ENCODE peak calls at places on chromosomes 2 and 18, in five cellular contexts. M, A, F, H and U are unnamed samples.

GRCh38 chr2:203808041-203808750 is 59.4 kb upstream of the CTLA4 start:
- DNase-seq in M (peak; percentile 95), A (no peak), F (no peak), H (no peak), U (no peak)

GRCh38 chr18:77106331-77106730 is 26.3 kb downstream of the MBP start:
- DNase-seq in M (no peak), A (no peak), F (no peak), H (no peak), U (no peak)

GRCh38 chr2:201263774-201264173 is 3.4 kb downstream of the CASP8 start:
- DNase-seq in M (no peak), A (no peak), F (no peak), H (no peak), U (no peak)

GRCh38 chr18:75210274-75211001 is at the start of gene TSHZ1:
- DNase-seq in M (peak; percentile 88), A (peak; percentile 47), F (peak; percentile 90), H (no peak), U (peak; percentile 43)

GRCh38 chr2:158501301-158501700 is 44.5 kb downstream of the PKP4 start:
- DNase-seq in M (no peak), A (no peak), F (peak; percentile 32), H (peak; percentile 69), U (no peak)

GRCh38 chr2:160332318-160332717 is 132.2 kb upstream of the ITGB6 start:
- DNase-seq in M (peak; percentile 65), A (peak; percentile 46), F (peak; percentile 35), H (no peak), U (no peak)

GRCh38 chr18:2894131-2894840 is 47.5 kb downstream of the EMILIN2 start:
- DNase-seq in M (no peak), A (no peak), F (no peak), H (peak; percentile 73), U (no peak)

GRCh38 chr18:74476154-74476553 is 19.0 kb upstream of the DIPK1C start:
- DNase-seq in M (peak; percentile 8), A (peak; percentile 73), F (no peak), H (no peak), U (no peak)

GRCh38 chr2:96113367-96113677 is 3.0 kb downstream of the ADRA2B start:
- DNase-seq in M (no peak), A (no peak), F (no peak), H (peak; percentile 59), U (no peak)

DNA sequence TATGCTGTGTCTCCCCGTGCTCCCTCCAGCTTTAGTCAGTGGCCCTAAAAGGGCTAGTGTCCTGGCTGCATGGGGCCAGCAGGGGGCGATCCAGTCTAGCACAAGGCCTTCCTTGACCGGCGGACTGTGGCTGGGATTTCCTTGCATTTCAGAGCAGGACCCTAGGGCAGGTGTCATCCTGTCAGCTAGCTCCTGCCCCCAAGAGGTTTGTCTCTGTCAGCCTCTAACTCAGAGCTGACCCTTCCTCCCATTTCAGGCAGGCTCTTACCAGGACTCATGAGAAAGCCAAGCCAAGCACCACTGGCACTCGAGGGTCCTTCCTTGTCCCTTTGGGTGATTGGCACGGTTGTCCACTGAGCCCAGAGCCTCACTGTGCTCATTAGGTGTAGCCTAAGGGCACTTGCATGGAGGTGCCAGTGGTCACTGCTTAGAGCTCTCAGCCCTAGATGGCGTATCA is 140.3 kb downstream of the RPIA start:
- DNase-seq in M (peak; percentile 16), A (peak; percentile 77), F (peak; percentile 56), H (peak; percentile 76), U (peak; percentile 77)
- TF ChIP-seq CTCF in M (peak; percentile 50), A (peak; percentile 80), F (peak; percentile 54), H (peak; percentile 72), U (peak; percentile 75)

GRCh38 chr2:196449083-196449482 is 190.4 kb upstream of the CCDC150 start:
- DNase-seq in M (no peak), A (no peak), F (no peak), H (no peak), U (no peak)

GRCh38 chr2:196448680-196449079 is 190.8 kb upstream of the CCDC150 start:
- DNase-seq in M (no peak), A (no peak), F (no peak), H (no peak), U (no peak)

GRCh38 chr2:196452758-196453157 is 186.8 kb upstream of the CCDC150 start:
- DNase-seq in M (no peak), A (no peak), F (no peak), H (no peak), U (no peak)

GRCh38 chr2:196454492-196454891 is 185.0 kb upstream of the CCDC150 start:
- DNase-seq in M (no peak), A (no peak), F (no peak), H (no peak), U (no peak)

DNA sequence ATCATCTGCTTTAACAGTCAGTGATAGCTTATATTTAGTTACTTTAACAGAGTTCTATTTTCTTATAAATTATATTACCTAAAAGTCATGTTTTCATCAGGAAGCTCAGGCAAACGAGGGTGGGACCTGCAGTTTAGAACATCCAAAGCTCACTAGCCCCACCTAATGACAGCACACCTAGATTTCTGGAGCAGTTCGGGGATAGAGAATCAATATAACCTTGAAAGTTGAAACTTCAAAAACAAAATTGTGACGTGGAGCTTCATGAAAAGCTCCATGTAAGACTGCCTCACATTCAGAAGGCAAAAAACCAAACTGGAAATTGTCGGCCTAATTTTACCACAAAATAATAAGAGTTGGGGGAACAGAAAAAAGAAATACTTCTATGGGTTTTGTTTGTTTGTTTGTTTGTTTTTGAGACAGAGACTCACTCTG is 185.9 kb upstream of the CCDC150 start:
- DNase-seq in M (peak; percentile 63), A (peak; percentile 58), F (peak; percentile 31), H (no peak), U (peak; percentile 66)
- TF ChIP-seq CTCF in M (peak; percentile 69), A (peak; percentile 36), F (peak; percentile 36), H (peak; percentile 58), U (peak; percentile 75)

GRCh38 chr2:128258218-128258617 is 60.5 kb downstream of the HS6ST1 start:
- DNase-seq in M (no peak), A (no peak), F (no peak), H (no peak), U (no peak)

GRCh38 chr2:128261245-128262128 is 57.2 kb downstream of the HS6ST1 start:
- DNase-seq in M (no peak), A (no peak), F (no peak), H (no peak), U (no peak)

GRCh38 chr2:128259585-128259984 is 59.1 kb downstream of the HS6ST1 start:
- DNase-seq in M (no peak), A (no peak), F (no peak), H (no peak), U (no peak)

GRCh38 chr2:128262315-128263253 is 56.1 kb downstream of the HS6ST1 start:
- DNase-seq in M (no peak), A (no peak), F (no peak), H (no peak), U (no peak)

DNA sequence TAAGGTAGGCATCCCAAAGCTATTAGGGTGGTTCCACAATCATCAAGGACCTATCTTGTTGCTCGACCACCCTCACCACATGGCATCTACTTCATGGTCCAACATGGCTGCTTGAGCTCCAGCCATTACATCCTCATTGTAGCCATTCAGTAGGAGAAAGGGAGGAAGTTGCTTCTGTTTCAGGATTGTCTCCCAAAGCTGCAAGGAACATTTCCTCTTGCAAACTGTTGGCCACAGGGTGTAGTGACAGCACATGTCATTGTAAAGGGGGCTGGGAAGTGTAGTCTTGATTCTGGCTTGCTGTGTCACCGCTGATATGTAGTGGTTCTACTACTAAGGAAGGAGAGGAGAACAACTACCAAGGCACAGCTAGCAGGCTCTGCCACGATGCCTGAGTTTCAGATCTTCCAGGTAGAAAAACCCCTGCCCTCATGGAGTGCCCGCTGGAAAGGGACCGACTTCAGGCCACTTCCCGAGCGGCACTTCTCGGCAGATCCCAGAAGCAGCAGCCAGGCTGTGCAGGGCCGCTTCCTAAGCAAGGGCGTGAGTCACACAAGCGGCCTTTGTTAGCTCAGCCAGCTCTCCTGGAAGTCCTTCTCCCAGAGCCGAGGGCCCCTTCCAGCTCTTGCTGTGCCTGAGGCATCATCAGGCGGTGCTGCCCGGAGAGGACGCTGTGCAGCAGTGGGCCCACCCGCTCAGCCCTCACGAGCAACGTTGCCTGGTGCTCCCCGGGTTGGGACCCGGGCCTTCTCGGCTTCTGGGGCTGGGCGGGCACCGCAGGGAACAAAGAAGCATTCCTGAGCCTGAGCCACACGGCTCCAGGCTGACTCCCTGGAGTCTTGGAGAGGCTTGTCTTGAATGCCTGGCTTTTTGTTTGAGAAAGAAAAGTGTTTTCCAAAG is 58.2 kb downstream of the HS6ST1 start:
- DNase-seq in M (peak; percentile 81), A (peak; percentile 26), F (peak; percentile 38), H (no peak), U (peak; percentile 60)
- TF ChIP-seq CTCF in M (no peak), A (no peak), F (no peak), H (no peak), U (no peak)

DNA sequence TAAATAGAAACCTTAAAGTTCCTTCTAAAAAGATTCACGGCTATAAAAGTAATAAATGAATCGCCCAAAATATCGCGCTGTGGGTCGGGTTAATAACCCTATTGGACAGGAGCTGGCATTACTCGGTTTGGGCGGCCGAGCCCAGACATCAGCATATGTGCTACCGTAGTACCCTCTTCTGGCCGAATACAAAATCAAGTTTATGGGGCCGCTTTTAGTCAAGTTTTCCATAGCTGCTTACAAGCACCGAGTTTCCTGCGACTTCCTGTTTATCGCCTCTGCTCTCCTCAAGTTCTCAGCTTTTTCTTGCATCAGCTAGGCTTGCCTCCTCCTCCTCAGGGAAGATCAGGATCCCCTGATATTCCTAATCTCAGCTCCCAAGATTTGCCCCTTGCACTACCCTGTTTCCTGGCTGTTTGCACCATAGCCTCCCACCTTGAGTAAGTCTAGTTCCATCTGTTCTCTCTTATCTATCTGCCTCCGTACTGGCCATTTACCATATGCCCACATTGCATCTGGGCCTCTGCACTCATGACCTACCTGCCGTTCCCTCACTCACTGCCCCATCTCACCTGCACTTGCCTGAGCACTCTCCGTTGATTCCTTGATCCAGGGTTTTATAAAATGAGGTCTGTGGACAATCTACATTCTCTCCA is 56.1 kb downstream of the SLC35F5 start:
- DNase-seq in M (peak; percentile 15), A (no peak), F (peak; percentile 28), H (peak; percentile 65), U (no peak)
- TF ChIP-seq CTCF in M (peak; percentile 17), A (no peak), F (peak; percentile 23), H (peak; percentile 25), U (no peak)